ENCODE peak calls at places on chromosome 5, in six cellular contexts. One of them, this sample, is unnamed.

GRCh38 chr5:87141544-87141943 is 126.1 kb upstream of the RASA1 start:
- DNase-seq in Karpas-422: no peak
- DNase-seq in neuronal stem cell: no peak
- DNase-seq in OCI-LY7: no peak
- DNase-seq in mammary epithelial cell: no peak
- DNase-seq in IMR-90: peak; percentile 37
- DNase-seq in this sample: no peak

GRCh38 chr5:36156619-36157018 is 4.7 kb downstream of the SKP2 start:
- DNase-seq in mammary epithelial cell: no peak
- DNase-seq in Karpas-422: no peak
- DNase-seq in OCI-LY7: no peak
- DNase-seq in neuronal stem cell: no peak
- DNase-seq in IMR-90: peak; percentile 69
- DNase-seq in this sample: no peak

GRCh38 chr5:67404261-67405100 is 207.9 kb upstream of the CD180 start:
- DNase-seq in mammary epithelial cell: peak; percentile 80
- DNase-seq in OCI-LY7: no peak
- DNase-seq in IMR-90: peak; percentile 77
- DNase-seq in neuronal stem cell: no peak
- DNase-seq in Karpas-422: no peak
- DNase-seq in this sample: no peak

GRCh38 chr5:179840766-179841165 is 17.9 kb downstream of the MRNIP start:
- DNase-seq in Karpas-422: no peak
- DNase-seq in IMR-90: no peak
- DNase-seq in neuronal stem cell: no peak
- DNase-seq in OCI-LY7: no peak
- DNase-seq in mammary epithelial cell: no peak
- DNase-seq in this sample: no peak

GRCh38 chr5:164335837-164336236 is 830.4 kb downstream of the MAT2B start:
- DNase-seq in mammary epithelial cell: peak; percentile 77
- DNase-seq in IMR-90: peak; percentile 84
- DNase-seq in OCI-LY7: no peak
- DNase-seq in Karpas-422: no peak
- DNase-seq in neuronal stem cell: no peak
- DNase-seq in this sample: no peak

GRCh38 chr5:168899264-168899663 is 320.1 kb upstream of the PANK3 start:
- DNase-seq in mammary epithelial cell: no peak
- DNase-seq in IMR-90: no peak
- DNase-seq in Karpas-422: no peak
- DNase-seq in neuronal stem cell: no peak
- DNase-seq in OCI-LY7: no peak
- DNase-seq in this sample: no peak

GRCh38 chr5:174801798-174802197 is 77.4 kb downstream of the MSX2 start:
- DNase-seq in mammary epithelial cell: no peak
- DNase-seq in OCI-LY7: no peak
- DNase-seq in Karpas-422: no peak
- DNase-seq in neuronal stem cell: no peak
- DNase-seq in IMR-90: no peak
- DNase-seq in this sample: no peak

GRCh38 chr5:93592866-93593265 is 9.8 kb downstream of the NR2F1 start:
- DNase-seq in OCI-LY7: no peak
- DNase-seq in neuronal stem cell: no peak
- DNase-seq in mammary epithelial cell: no peak
- DNase-seq in IMR-90: no peak
- DNase-seq in Karpas-422: no peak
- DNase-seq in this sample: no peak

GRCh38 chr5:100902406-100903035 is 561 bp downstream of the ST8SIA4 start:
- DNase-seq in mammary epithelial cell: no peak
- DNase-seq in Karpas-422: no peak
- DNase-seq in neuronal stem cell: peak; percentile 15
- DNase-seq in OCI-LY7: no peak
- DNase-seq in IMR-90: no peak
- DNase-seq in this sample: no peak

GRCh38 chr5:150051657-150052195 is 34.6 kb downstream of the CSF1R start:
- DNase-seq in mammary epithelial cell: no peak
- DNase-seq in IMR-90: no peak
- DNase-seq in Karpas-422: no peak
- DNase-seq in OCI-LY7: no peak
- DNase-seq in neuronal stem cell: no peak
- DNase-seq in this sample: no peak
- H3K4me2 ChIP-seq in mammary epithelial cell: no peak overlapping the region
- H3K4me2 ChIP-seq in IMR-90: no peak overlapping the region
- H3K4me2 ChIP-seq in Karpas-422: no peak overlapping the region
- H3K4me2 ChIP-seq in OCI-LY7: no peak overlapping the region
- H3K4me2 ChIP-seq in neuronal stem cell: no peak overlapping the region
- H3K4me2 ChIP-seq in this sample: no peak overlapping the region

GRCh38 chr5:52809884-52810283 is 22.2 kb downstream of the ITGA1 start:
- DNase-seq in mammary epithelial cell: peak; percentile 37
- DNase-seq in neuronal stem cell: no peak
- DNase-seq in OCI-LY7: no peak
- DNase-seq in Karpas-422: no peak
- DNase-seq in IMR-90: peak; percentile 62
- DNase-seq in this sample: no peak
- H3K4me2 ChIP-seq in mammary epithelial cell: peak overlapping the region; percentile 46
- H3K4me2 ChIP-seq in neuronal stem cell: no peak overlapping the region
- H3K4me2 ChIP-seq in OCI-LY7: no peak overlapping the region
- H3K4me2 ChIP-seq in Karpas-422: no peak overlapping the region
- H3K4me2 ChIP-seq in IMR-90: peak overlapping the region; percentile 87
- H3K4me2 ChIP-seq in this sample: peak overlapping the region; percentile 41

GRCh38 chr5:5755888-5756287 is 333.4 kb downstream of the ICE1 start:
- DNase-seq in IMR-90: no peak
- DNase-seq in neuronal stem cell: no peak
- DNase-seq in Karpas-422: no peak
- DNase-seq in mammary epithelial cell: no peak
- DNase-seq in OCI-LY7: peak; percentile 36
- DNase-seq in this sample: no peak
- H3K4me2 ChIP-seq in IMR-90: no peak overlapping the region
- H3K4me2 ChIP-seq in neuronal stem cell: no peak overlapping the region
- H3K4me2 ChIP-seq in Karpas-422: no peak overlapping the region
- H3K4me2 ChIP-seq in mammary epithelial cell: no peak overlapping the region
- H3K4me2 ChIP-seq in OCI-LY7: peak overlapping the region; percentile 63
- H3K4me2 ChIP-seq in this sample: no peak overlapping the region

GRCh38 chr5:132816083-132816482 is 3.0 kb downstream of the SOWAHA start:
- DNase-seq in OCI-LY7: no peak
- DNase-seq in Karpas-422: no peak
- DNase-seq in mammary epithelial cell: no peak
- DNase-seq in IMR-90: no peak
- DNase-seq in neuronal stem cell: no peak
- DNase-seq in this sample: no peak

GRCh38 chr5:132815454-132815853 is 2.4 kb downstream of the SOWAHA start:
- DNase-seq in Karpas-422: no peak
- DNase-seq in neuronal stem cell: no peak
- DNase-seq in mammary epithelial cell: no peak
- DNase-seq in IMR-90: peak; percentile 55
- DNase-seq in OCI-LY7: no peak
- DNase-seq in this sample: no peak

GRCh38 chr5:132812949-132813598 is at the start of gene SOWAHA:
- DNase-seq in Karpas-422: no peak
- DNase-seq in neuronal stem cell: no peak
- DNase-seq in OCI-LY7: no peak
- DNase-seq in mammary epithelial cell: no peak
- DNase-seq in IMR-90: no peak
- DNase-seq in this sample: no peak

GRCh38 chr5:132813599-132814440 is 718 bp downstream of the SOWAHA start:
- DNase-seq in Karpas-422: no peak
- DNase-seq in OCI-LY7: no peak
- DNase-seq in neuronal stem cell: no peak
- DNase-seq in mammary epithelial cell: no peak
- DNase-seq in IMR-90: no peak
- DNase-seq in this sample: no peak

DNA sequence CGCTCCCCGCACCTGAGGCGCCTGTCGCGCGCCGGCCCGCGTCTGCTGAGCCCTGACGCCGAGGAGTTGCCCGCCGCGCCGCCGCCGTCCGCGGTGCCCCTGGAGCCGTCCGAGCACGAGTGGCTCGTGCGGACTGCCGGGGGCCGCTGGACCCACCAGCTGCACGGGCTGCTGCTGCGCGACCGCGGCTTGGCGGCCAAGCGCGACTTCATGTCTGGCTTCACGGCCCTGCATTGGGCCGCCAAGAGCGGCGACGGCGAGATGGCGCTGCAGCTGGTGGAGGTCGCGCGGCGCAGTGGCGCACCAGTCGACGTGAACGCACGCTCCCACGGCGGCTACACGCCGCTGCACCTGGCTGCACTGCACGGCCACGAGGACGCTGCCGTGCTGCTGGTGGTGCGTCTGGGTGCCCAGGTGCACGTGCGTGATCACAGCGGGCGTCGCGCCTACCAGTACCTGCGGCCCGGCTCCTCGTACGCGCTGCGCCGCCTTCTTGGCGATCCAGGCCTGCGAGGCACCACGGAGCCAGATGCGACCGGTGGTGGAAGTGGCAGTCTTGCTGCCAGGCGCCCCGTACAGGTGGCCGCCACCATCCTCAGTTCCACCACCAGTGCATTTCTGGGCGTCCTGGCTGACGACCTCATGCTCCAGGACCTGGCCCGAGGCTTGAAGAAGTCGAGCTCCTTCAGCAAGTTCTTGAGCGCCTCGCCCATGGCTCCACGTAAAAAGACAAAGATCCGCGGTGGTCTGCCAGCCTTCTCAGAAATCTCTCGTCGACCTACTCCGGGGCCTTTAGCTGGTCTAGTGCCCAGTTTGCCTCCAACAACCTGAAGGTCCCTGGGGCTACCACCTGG is 1.6 kb downstream of the SOWAHA start:
- DNase-seq in OCI-LY7: no peak
- DNase-seq in IMR-90: no peak
- DNase-seq in mammary epithelial cell: no peak
- DNase-seq in neuronal stem cell: no peak
- DNase-seq in Karpas-422: no peak
- DNase-seq in this sample: no peak
- H3K4me2 ChIP-seq in OCI-LY7: no peak overlapping the region
- H3K4me2 ChIP-seq in IMR-90: no peak overlapping the region
- H3K4me2 ChIP-seq in mammary epithelial cell: no peak overlapping the region
- H3K4me2 ChIP-seq in neuronal stem cell: no peak overlapping the region
- H3K4me2 ChIP-seq in Karpas-422: no peak overlapping the region
- H3K4me2 ChIP-seq in this sample: no peak overlapping the region

GRCh38 chr5:763998-764781 is 20.3 kb downstream of the ZDHHC11B start:
- DNase-seq in OCI-LY7: no peak
- DNase-seq in Karpas-422: no peak
- DNase-seq in mammary epithelial cell: no peak
- DNase-seq in neuronal stem cell: no peak
- DNase-seq in IMR-90: no peak
- DNase-seq in this sample: no peak

GRCh38 chr5:763397-763796 is 21.1 kb downstream of the ZDHHC11B start:
- DNase-seq in IMR-90: no peak
- DNase-seq in neuronal stem cell: no peak
- DNase-seq in OCI-LY7: no peak
- DNase-seq in Karpas-422: no peak
- DNase-seq in mammary epithelial cell: no peak
- DNase-seq in this sample: no peak

GRCh38 chr5:761854-762685 is 22.5 kb downstream of the ZDHHC11B start:
- DNase-seq in mammary epithelial cell: no peak
- DNase-seq in Karpas-422: peak; percentile 66
- DNase-seq in OCI-LY7: no peak
- DNase-seq in IMR-90: no peak
- DNase-seq in neuronal stem cell: no peak
- DNase-seq in this sample: no peak

GRCh38 chr5:765948-766631 is 18.4 kb downstream of the ZDHHC11B start:
- DNase-seq in OCI-LY7: no peak
- DNase-seq in mammary epithelial cell: no peak
- DNase-seq in Karpas-422: no peak
- DNase-seq in neuronal stem cell: no peak
- DNase-seq in IMR-90: no peak
- DNase-seq in this sample: no peak

GRCh38 chr5:766666-767431 is 17.7 kb downstream of the ZDHHC11B start:
- DNase-seq in Karpas-422: no peak
- DNase-seq in OCI-LY7: no peak
- DNase-seq in mammary epithelial cell: no peak
- DNase-seq in IMR-90: no peak
- DNase-seq in neuronal stem cell: no peak
- DNase-seq in this sample: no peak
- H3K4me2 ChIP-seq in Karpas-422: no peak overlapping the region
- H3K4me2 ChIP-seq in OCI-LY7: no peak overlapping the region
- H3K4me2 ChIP-seq in mammary epithelial cell: no peak overlapping the region
- H3K4me2 ChIP-seq in IMR-90: no peak overlapping the region
- H3K4me2 ChIP-seq in neuronal stem cell: no peak overlapping the region
- H3K4me2 ChIP-seq in this sample: no peak overlapping the region

This sample was measured in HCT116.